ENCODE peak calls at places on chromosomes 5 and 9, in ten cellular contexts. B is NCI-H774; R is stomach; O is fibroblast of mammary gland; Z is GM18507; S is activated CD8-positive, alpha-beta memory T cell treated with anti-CD3 and anti-CD28 coated beads, Interleukin-2, amount 10 ng/mL, durations not matched to agents 7 days and 5 days; T is EL; J is GOT3; U is EH; H is T1000. G is an unnamed sample.

GRCh38 chr5:56183507-56183906 is 49.6 kb downstream of the ANKRD55 start:
- DNase-seq in B (no peak), R (no peak), O (peak), Z (no peak), S (no peak), T (peak), J (no peak), U (peak), H (peak), G (no peak)

GRCh38 chr5:103511554-103511885 is 51.1 kb downstream of the NUDT12 start:
- DNase-seq in B (no peak), R (no peak), O (peak), Z (no peak), S (no peak), T (peak), J (no peak), U (peak), H (no peak), G (no peak)

GRCh38 chr9:127144670-127145458 is 22.4 kb upstream of the ANGPTL2 start:
- DNase-seq in B (peak), R (no peak), O (no peak), Z (no peak), S (peak), T (no peak), J (no peak), U (no peak), H (no peak), G (no peak)

GRCh38 chr5:39076757-39077475 is 2.7 kb upstream of the RICTOR start:
- DNase-seq in B (no peak), R (no peak), O (peak), Z (no peak), S (no peak), T (peak), J (no peak), U (peak), H (no peak), G (peak)

GRCh38 chr5:108079754-108080153 is 302.1 kb downstream of the FBXL17 start:
- DNase-seq in B (no peak), R (no peak), O (peak), Z (no peak), S (no peak), T (peak), J (no peak), U (peak), H (no peak), G (no peak)

GRCh38 chr5:126450388-126450787 is 27.2 kb downstream of the GRAMD2B start:
- DNase-seq in B (no peak), R (no peak), O (no peak), Z (no peak), S (peak), T (no peak), J (no peak), U (no peak), H (no peak), G (no peak)

GRCh38 chr9:111450114-111450513 is 34.1 kb downstream of the ECPAS start:
- DNase-seq in B (no peak), R (no peak), O (no peak), Z (no peak), S (no peak), T (no peak), J (no peak), U (peak), H (no peak), G (no peak)

GRCh38 chr9:136280535-136281315 is 23.2 kb downstream of the CCDC187 start:
- DNase-seq in B (no peak), R (no peak), O (no peak), Z (no peak), S (no peak), T (no peak), J (no peak), U (no peak), H (no peak), G (no peak)

GRCh38 chr5:82419559-82420332 is 141.6 kb upstream of the RPS23 start:
- DNase-seq in B (no peak), R (no peak), O (no peak), Z (no peak), S (no peak), T (no peak), J (no peak), U (no peak), H (no peak), G (no peak)

GRCh38 chr5:158701406-158702177 is 398.1 kb downstream of the EBF1 start:
- DNase-seq in B (no peak), R (no peak), O (peak), Z (no peak), S (no peak), T (peak), J (peak), U (peak), H (peak), G (peak)

GRCh38 chr5:31317642-31318041 is 124.2 kb downstream of the CDH6 start:
- DNase-seq in B (no peak), R (no peak), O (no peak), Z (no peak), S (no peak), T (no peak), J (no peak), U (no peak), H (no peak), G (no peak)

GRCh38 chr5:36502608-36503007 is 103.8 kb upstream of the SLC1A3 start:
- DNase-seq in B (no peak), R (no peak), O (peak), Z (no peak), S (no peak), T (peak), J (peak), U (peak), H (peak), G (peak)

GRCh38 chr5:141369994-141370848 is at the start of gene PCDHGB3:
- DNase-seq in B (no peak), R (no peak), O (peak), Z (peak), S (no peak), T (peak), J (no peak), U (peak), H (no peak), G (no peak)

GRCh38 chr5:142015781-142016533 is 3.1 kb upstream of the GNPDA1 start:
- DNase-seq in B (no peak), R (no peak), O (peak), Z (no peak), S (peak), T (peak), J (no peak), U (peak), H (peak), G (no peak)

GRCh38 chr9:107731115-107731762 is 241.7 kb upstream of the KLF4 start:
- DNase-seq in B (no peak), R (no peak), O (no peak), Z (no peak), S (no peak), T (no peak), J (no peak), U (no peak), H (no peak), G (no peak)

GRCh38 chr5:112822456-112822855 is 38.6 kb upstream of the SRP19 start:
- DNase-seq in B (no peak), R (no peak), O (no peak), Z (no peak), S (no peak), T (no peak), J (no peak), U (peak), H (no peak), G (no peak)

GRCh38 chr5:84437673-84438315 is 53.1 kb upstream of the EDIL3 start:
- DNase-seq in B (no peak), R (no peak), O (peak), Z (no peak), S (no peak), T (peak), J (no peak), U (peak), H (peak), G (peak)

GRCh38 chr9:136617746-136618577 is 44.8 kb upstream of the EGFL7 start:
- DNase-seq in B (no peak), R (no peak), O (no peak), Z (no peak), S (no peak), T (no peak), J (no peak), U (no peak), H (no peak), G (no peak)

GRCh38 chr5:172756764-172757393 is 14.1 kb downstream of the DUSP1 start:
- DNase-seq in B (no peak), R (no peak), O (no peak), Z (no peak), S (no peak), T (no peak), J (no peak), U (no peak), H (no peak), G (no peak)

GRCh38 chr5:142925795-142926194 is 155.6 kb downstream of the ARHGAP26 start:
- DNase-seq in B (no peak), R (no peak), O (peak), Z (no peak), S (no peak), T (peak), J (no peak), U (peak), H (peak), G (no peak)

GRCh38 chr9:14347408-14348224 is 33.7 kb upstream of the NFIB start:
- DNase-seq in B (no peak), R (no peak), O (no peak), Z (no peak), S (no peak), T (peak), J (peak), U (peak), H (no peak), G (no peak)

GRCh38 chr5:35672995-35673394 is 55.3 kb downstream of the SPEF2 start:
- DNase-seq in B (no peak), R (no peak), O (no peak), Z (no peak), S (peak), T (no peak), J (no peak), U (no peak), H (no peak), G (no peak)

GRCh38 chr9:114031948-114032688 is 46.0 kb downstream of the AMBP start:
- DNase-seq in B (no peak), R (no peak), O (no peak), Z (no peak), S (peak), T (no peak), J (no peak), U (no peak), H (no peak), G (no peak)

GRCh38 chr9:16619341-16619740 is 251.1 kb downstream of the BNC2 start:
- DNase-seq in B (no peak), R (no peak), O (no peak), Z (no peak), S (no peak), T (no peak), J (no peak), U (no peak), H (no peak), G (no peak)

GRCh38 chr5:180825768-180826525 is 23.3 kb upstream of the MGAT1 start:
- DNase-seq in B (no peak), R (peak), O (peak), Z (no peak), S (no peak), T (peak), J (no peak), U (peak), H (no peak), G (peak)

GRCh38 chr9:93380410-93381060 is 71.0 kb upstream of the FAM120A start:
- DNase-seq in B (no peak), R (no peak), O (no peak), Z (no peak), S (no peak), T (no peak), J (no peak), U (no peak), H (no peak), G (no peak)

GRCh38 chr5:39520232-39520572 is 95.4 kb upstream of the DAB2 start:
- DNase-seq in B (no peak), R (no peak), O (peak), Z (no peak), S (no peak), T (peak), J (no peak), U (peak), H (no peak), G (peak)

GRCh38 chr9:70403166-70403565 is 11.3 kb downstream of the KLF9 start:
- DNase-seq in B (no peak), R (no peak), O (peak), Z (no peak), S (no peak), T (peak), J (no peak), U (peak), H (no peak), G (no peak)

GRCh38 chr9:117732494-117732893 is 28.3 kb downstream of the TLR4 start:
- DNase-seq in B (no peak), R (no peak), O (no peak), Z (no peak), S (no peak), T (no peak), J (no peak), U (no peak), H (no peak), G (no peak)

GRCh38 chr5:148163345-148163744 is 5.0 kb upstream of the SPINK14 start:
- DNase-seq in B (no peak), R (no peak), O (no peak), Z (no peak), S (no peak), T (no peak), J (no peak), U (no peak), H (no peak), G (no peak)

GRCh38 chr5:137146402-137146889 is 352.7 kb downstream of the SPOCK1 start:
- DNase-seq in B (no peak), R (no peak), O (peak), Z (no peak), S (no peak), T (peak), J (peak), U (peak), H (peak), G (peak)

GRCh38 chr9:106920701-106921283 is 57.8 kb downstream of the ZNF462 start:
- DNase-seq in B (no peak), R (peak), O (peak), Z (no peak), S (no peak), T (peak), J (no peak), U (peak), H (no peak), G (no peak)

GRCh38 chr5:37495210-37495609 is 116.1 kb downstream of the WDR70 start:
- DNase-seq in B (no peak), R (no peak), O (peak), Z (no peak), S (no peak), T (peak), J (no peak), U (peak), H (no peak), G (peak)

GRCh38 chr5:66742083-66742895 is 146.1 kb downstream of the MAST4 start:
- DNase-seq in B (no peak), R (peak), O (no peak), Z (no peak), S (no peak), T (peak), J (no peak), U (peak), H (no peak), G (no peak)